ENCODE peak calls at places on chromosome 20, in five cellular contexts. Z is activated T-cell treated with anti-CD3 and anti-CD28 coated beads, Interleukin-2, amount 50 U/mL, for 24 hours; I is caudate nucleus; W is astrocyte; X is NCI-H748 treated with DMSO at 0.1 percent for 48 hours. H is an unnamed sample.

GRCh38 chr20:58011947-58012610 is 216.4 kb downstream of the ANKRD60 start:
- DNase-seq in X (no peak), W (no peak), Z (no peak), I (no peak), H (no peak)

GRCh38 chr20:46954490-46955038 is 59.9 kb downstream of the EYA2 start:
- DNase-seq in I (no peak), Z (no peak), X (no peak), W (peak; percentile 99), H (peak; percentile 98)

GRCh38 chr20:25233016-25233772 is 14.7 kb upstream of the PYGB start:
- DNase-seq in Z (no peak), I (no peak), X (peak; percentile 55), W (peak; percentile 81), H (peak; percentile 78)

GRCh38 chr20:59830107-59831023 is 103.1 kb downstream of the SYCP2 start:
- DNase-seq in X (no peak), I (no peak), Z (no peak), W (no peak), H (no peak)

GRCh38 chr20:45372646-45373352 is 5.3 kb downstream of the TP53TG5 start:
- DNase-seq in X (no peak), Z (no peak), W (no peak), I (peak; percentile 67), H (no peak)

GRCh38 chr20:29497261-29497671 is 1760.2 kb upstream of the DEFB115 start:
- DNase-seq in Z (peak; percentile 42), I (peak; percentile 4), X (peak; percentile 18), W (no peak), H (no peak)

GRCh38 chr20:63456429-63457284 is 15.8 kb downstream of the KCNQ2 start:
- DNase-seq in I (peak; percentile 32), Z (no peak), X (no peak), W (no peak), H (no peak)

GRCh38 chr20:58699246-58700107 is 6.9 kb downstream of the NPEPL1 start:
- DNase-seq in I (no peak), W (no peak), X (no peak), Z (peak; percentile 25), H (no peak)

GRCh38 chr20:22575737-22576136 is 8.6 kb downstream of the FOXA2 start:
- DNase-seq in W (no peak), X (no peak), I (no peak), Z (no peak), H (no peak)

GRCh38 chr20:1389703-1390385 is 3.0 kb downstream of the FKBP1A start:
- DNase-seq in Z (no peak), X (no peak), I (peak; percentile 65), W (no peak), H (no peak)

GRCh38 chr20:41734506-41734945 is 116.3 kb upstream of the CHD6 start:
- DNase-seq in Z (peak; percentile 37), X (peak; percentile 38), W (peak; percentile 1), I (no peak), H (peak; percentile 24)

GRCh38 chr20:5715068-5715841 is 34.9 kb upstream of the SHLD1 start:
- DNase-seq in X (no peak), Z (no peak), I (no peak), W (no peak), H (no peak)

GRCh38 chr20:32648761-32649615 is 24.8 kb downstream of the C20orf203 start:
- DNase-seq in X (no peak), W (no peak), Z (no peak), I (no peak), H (peak; percentile 57)

GRCh38 chr20:63641146-63641791 is 12.0 kb downstream of the STMN3 start:
- DNase-seq in X (no peak), I (no peak), Z (peak; percentile 80), W (no peak), H (peak; percentile 18)

GRCh38 chr20:48791014-48791413 is 36.8 kb downstream of the PREX1 start:
- DNase-seq in W (peak; percentile 31), Z (no peak), X (peak; percentile 76), I (no peak), H (no peak)

GRCh38 chr20:17725094-17725835 is 25.5 kb downstream of the BANF2 start:
- DNase-seq in X (no peak), W (no peak), Z (no peak), I (no peak), H (no peak)

GRCh38 chr20:14879020-14879697 is 541.7 kb upstream of the FLRT3 start:
- DNase-seq in X (peak; percentile 55), W (peak; percentile 77), I (no peak), Z (no peak), H (peak; percentile 65)

GRCh38 chr20:25022680-25023079 is 30.1 kb upstream of the APMAP start:
- DNase-seq in I (no peak), Z (no peak), X (no peak), W (no peak), H (no peak)

GRCh38 chr20:25864326-25864970 is 167.8 kb upstream of the ZNF337 start:
- DNase-seq in X (no peak), Z (no peak), W (no peak), I (no peak), H (no peak)

GRCh38 chr20:17643531-17644188 is 38.4 kb downstream of the RRBP1 start:
- DNase-seq in W (peak; percentile 26), Z (no peak), I (no peak), X (no peak), H (no peak)

GRCh38 chr20:15475483-15475882 is 1097.8 kb downstream of the KIF16B start:
- DNase-seq in X (no peak), I (no peak), Z (no peak), W (no peak), H (no peak)

GRCh38 chr20:25623225-25623735 is 534 bp downstream of the NANP start:
- DNase-seq in X (no peak), W (peak; percentile 18), I (peak; percentile 27), Z (peak; percentile 64), H (peak; percentile 36)

H was measured in iris pigment epithelial cell.